ENCODE peak calls at places on chromosomes 1 and 21, in ten cellular contexts. One of them, this sample, is unnamed.

GRCh38 chr1:235399661-235400060 is 32.4 kb downstream of the TBCE start:
- DNase-seq in GM23338: no peak
- DNase-seq in spleen: no peak
- DNase-seq in H1: no peak
- DNase-seq in vagina: no peak
- DNase-seq in breast epithelium: no peak
- DNase-seq in HL-60: no peak
- DNase-seq in stomach: no peak
- DNase-seq in transverse colon: no peak
- DNase-seq in HCT116: no peak
- DNase-seq in this sample: no peak

GRCh38 chr1:226827458-226827857 is 43.0 kb upstream of the PSEN2 start:
- DNase-seq in GM23338: peak
- DNase-seq in spleen: no peak
- DNase-seq in H1: peak
- DNase-seq in vagina: no peak
- DNase-seq in breast epithelium: no peak
- DNase-seq in HL-60: no peak
- DNase-seq in stomach: peak
- DNase-seq in transverse colon: peak
- DNase-seq in HCT116: no peak
- DNase-seq in this sample: peak

GRCh38 chr1:95953005-95953404 is 719.0 kb downstream of the RWDD3 start:
- DNase-seq in GM23338: peak
- DNase-seq in spleen: no peak
- DNase-seq in H1: no peak
- DNase-seq in vagina: no peak
- DNase-seq in breast epithelium: no peak
- DNase-seq in HL-60: no peak
- DNase-seq in stomach: no peak
- DNase-seq in transverse colon: no peak
- DNase-seq in HCT116: peak
- DNase-seq in this sample: no peak

GRCh38 chr1:36562181-36562685 is 79.5 kb upstream of the CSF3R start:
- DNase-seq in GM23338: no peak
- DNase-seq in spleen: no peak
- DNase-seq in H1: no peak
- DNase-seq in vagina: no peak
- DNase-seq in breast epithelium: peak
- DNase-seq in HL-60: no peak
- DNase-seq in stomach: no peak
- DNase-seq in transverse colon: no peak
- DNase-seq in HCT116: no peak
- DNase-seq in this sample: peak

GRCh38 chr1:231544943-231545592 is 16.6 kb downstream of the TSNAX start:
- DNase-seq in GM23338: no peak
- DNase-seq in spleen: no peak
- DNase-seq in H1: no peak
- DNase-seq in vagina: no peak
- DNase-seq in breast epithelium: no peak
- DNase-seq in HL-60: no peak
- DNase-seq in stomach: no peak
- DNase-seq in transverse colon: no peak
- DNase-seq in HCT116: no peak
- DNase-seq in this sample: no peak

GRCh38 chr1:231508497-231508896 is 20.0 kb upstream of the TSNAX start:
- DNase-seq in GM23338: no peak
- DNase-seq in spleen: no peak
- DNase-seq in H1: no peak
- DNase-seq in vagina: no peak
- DNase-seq in breast epithelium: no peak
- DNase-seq in HL-60: no peak
- DNase-seq in stomach: no peak
- DNase-seq in transverse colon: no peak
- DNase-seq in HCT116: no peak
- DNase-seq in this sample: no peak

GRCh38 chr1:76124196-76124595 is 49.6 kb downstream of the ST6GALNAC3 start:
- DNase-seq in GM23338: no peak
- DNase-seq in spleen: no peak
- DNase-seq in H1: no peak
- DNase-seq in vagina: no peak
- DNase-seq in breast epithelium: no peak
- DNase-seq in HL-60: no peak
- DNase-seq in stomach: no peak
- DNase-seq in transverse colon: no peak
- DNase-seq in HCT116: no peak
- DNase-seq in this sample: no peak

GRCh38 chr1:93801471-93801870 is 77.5 kb downstream of the DNTTIP2 start:
- DNase-seq in GM23338: no peak
- DNase-seq in spleen: no peak
- DNase-seq in H1: no peak
- DNase-seq in vagina: no peak
- DNase-seq in breast epithelium: no peak
- DNase-seq in HL-60: no peak
- DNase-seq in stomach: no peak
- DNase-seq in transverse colon: no peak
- DNase-seq in HCT116: no peak
- DNase-seq in this sample: no peak

GRCh38 chr21:36428789-36429671 is 43.8 kb downstream of the CHAF1B start:
- DNase-seq in GM23338: no peak
- DNase-seq in spleen: no peak
- DNase-seq in H1: no peak
- DNase-seq in vagina: no peak
- DNase-seq in breast epithelium: no peak
- DNase-seq in HL-60: no peak
- DNase-seq in stomach: no peak
- DNase-seq in transverse colon: no peak
- DNase-seq in HCT116: no peak
- DNase-seq in this sample: no peak

GRCh38 chr1:42825058-42825851 is 8.1 kb upstream of the SVBP start:
- DNase-seq in GM23338: no peak
- DNase-seq in spleen: no peak
- DNase-seq in H1: peak
- DNase-seq in vagina: no peak
- DNase-seq in breast epithelium: no peak
- DNase-seq in HL-60: no peak
- DNase-seq in stomach: no peak
- DNase-seq in transverse colon: no peak
- DNase-seq in HCT116: no peak
- DNase-seq in this sample: no peak

GRCh38 chr1:62126595-62127290 is 67.9 kb upstream of the L1TD1 start:
- DNase-seq in GM23338: no peak
- DNase-seq in spleen: no peak
- DNase-seq in H1: no peak
- DNase-seq in vagina: no peak
- DNase-seq in breast epithelium: no peak
- DNase-seq in HL-60: no peak
- DNase-seq in stomach: no peak
- DNase-seq in transverse colon: no peak
- DNase-seq in HCT116: no peak
- DNase-seq in this sample: no peak

GRCh38 chr1:5628416-5628815 is 363.8 kb downstream of the NPHP4 start:
- DNase-seq in GM23338: no peak
- DNase-seq in spleen: no peak
- DNase-seq in H1: no peak
- DNase-seq in vagina: peak
- DNase-seq in breast epithelium: no peak
- DNase-seq in HL-60: no peak
- DNase-seq in stomach: no peak
- DNase-seq in transverse colon: no peak
- DNase-seq in HCT116: no peak
- DNase-seq in this sample: no peak

DNA sequence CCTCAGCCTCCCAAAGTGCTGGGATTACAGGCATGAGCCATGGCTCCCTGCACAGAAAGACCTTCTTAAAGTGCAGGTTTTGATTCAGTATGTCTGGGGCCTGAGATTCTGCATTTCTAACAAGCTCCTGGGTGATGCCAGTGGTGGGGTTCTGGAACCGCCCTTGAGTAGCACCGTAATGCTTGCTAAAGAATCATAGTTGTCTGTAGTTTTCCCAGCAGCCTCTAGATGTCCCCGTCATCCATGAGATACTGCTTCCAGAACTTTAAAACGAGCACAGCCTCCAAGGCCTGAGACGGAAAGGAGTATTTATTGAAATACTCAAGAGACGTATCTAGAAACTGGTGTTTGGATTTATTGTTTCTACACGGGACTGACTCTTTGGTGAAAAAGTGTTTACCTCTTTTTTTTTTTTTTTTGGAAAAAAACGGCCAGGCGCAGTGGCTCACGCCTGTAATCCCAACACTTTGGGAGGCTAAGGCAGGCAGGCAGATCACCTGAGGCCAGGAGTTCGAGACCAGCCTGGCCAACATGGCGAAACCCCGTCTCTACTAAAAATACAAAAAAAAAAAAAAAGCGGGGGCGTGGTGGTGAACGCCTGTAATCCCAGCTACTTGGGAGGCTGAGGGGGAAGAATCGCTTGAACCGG is 2.6 kb upstream of the TOR3A start:
- DNase-seq in GM23338: peak
- DNase-seq in spleen: no peak
- DNase-seq in H1: no peak
- DNase-seq in vagina: no peak
- DNase-seq in breast epithelium: no peak
- DNase-seq in HL-60: peak
- DNase-seq in stomach: peak
- DNase-seq in transverse colon: peak
- DNase-seq in HCT116: peak
- DNase-seq in this sample: no peak
- TF ChIP-seq POLR2AphosphoS5 in GM23338: no peak
- TF ChIP-seq POLR2AphosphoS5 in spleen: no peak
- TF ChIP-seq POLR2AphosphoS5 in H1: no peak
- TF ChIP-seq POLR2AphosphoS5 in vagina: no peak
- TF ChIP-seq POLR2AphosphoS5 in breast epithelium: no peak
- TF ChIP-seq POLR2AphosphoS5 in HL-60: no peak
- TF ChIP-seq POLR2AphosphoS5 in stomach: no peak
- TF ChIP-seq POLR2AphosphoS5 in transverse colon: no peak
- TF ChIP-seq POLR2AphosphoS5 in HCT116: no peak
- TF ChIP-seq POLR2AphosphoS5 in this sample: no peak

GRCh38 chr1:209248649-209249279 is 334.8 kb upstream of the CAMK1G start:
- DNase-seq in GM23338: peak
- DNase-seq in spleen: no peak
- DNase-seq in H1: peak
- DNase-seq in vagina: no peak
- DNase-seq in breast epithelium: no peak
- DNase-seq in HL-60: peak
- DNase-seq in stomach: peak
- DNase-seq in transverse colon: peak
- DNase-seq in HCT116: peak
- DNase-seq in this sample: no peak

GRCh38 chr1:209246660-209247059 is 336.9 kb upstream of the CAMK1G start:
- DNase-seq in GM23338: no peak
- DNase-seq in spleen: no peak
- DNase-seq in H1: no peak
- DNase-seq in vagina: no peak
- DNase-seq in breast epithelium: no peak
- DNase-seq in HL-60: no peak
- DNase-seq in stomach: no peak
- DNase-seq in transverse colon: no peak
- DNase-seq in HCT116: no peak
- DNase-seq in this sample: no peak

GRCh38 chr1:209249280-209249670 is 334.2 kb upstream of the CAMK1G start:
- DNase-seq in GM23338: peak
- DNase-seq in spleen: no peak
- DNase-seq in H1: no peak
- DNase-seq in vagina: no peak
- DNase-seq in breast epithelium: no peak
- DNase-seq in HL-60: no peak
- DNase-seq in stomach: no peak
- DNase-seq in transverse colon: no peak
- DNase-seq in HCT116: no peak
- DNase-seq in this sample: no peak

GRCh38 chr1:209249785-209250441 is 333.6 kb upstream of the CAMK1G start:
- DNase-seq in GM23338: no peak
- DNase-seq in spleen: no peak
- DNase-seq in H1: no peak
- DNase-seq in vagina: no peak
- DNase-seq in breast epithelium: no peak
- DNase-seq in HL-60: no peak
- DNase-seq in stomach: no peak
- DNase-seq in transverse colon: no peak
- DNase-seq in HCT116: no peak
- DNase-seq in this sample: no peak

GRCh38 chr1:209250970-209251636 is 332.4 kb upstream of the CAMK1G start:
- DNase-seq in GM23338: no peak
- DNase-seq in spleen: no peak
- DNase-seq in H1: no peak
- DNase-seq in vagina: no peak
- DNase-seq in breast epithelium: no peak
- DNase-seq in HL-60: no peak
- DNase-seq in stomach: no peak
- DNase-seq in transverse colon: no peak
- DNase-seq in HCT116: no peak
- DNase-seq in this sample: no peak
- H3K4me3 ChIP-seq in GM23338: no peak
- H3K4me3 ChIP-seq in spleen: no peak
- H3K4me3 ChIP-seq in H1: no peak
- H3K4me3 ChIP-seq in vagina: no peak
- H3K4me3 ChIP-seq in breast epithelium: no peak
- H3K4me3 ChIP-seq in HL-60: no peak
- H3K4me3 ChIP-seq in stomach: no peak
- H3K4me3 ChIP-seq in transverse colon: no peak
- H3K4me3 ChIP-seq in HCT116: no peak
- H3K4me3 ChIP-seq in this sample: no peak

GRCh38 chr1:23695667-23696066 is 4.1 kb downstream of the RPL11 start:
- DNase-seq in GM23338: no peak
- DNase-seq in spleen: no peak
- DNase-seq in H1: no peak
- DNase-seq in vagina: no peak
- DNase-seq in breast epithelium: no peak
- DNase-seq in HL-60: no peak
- DNase-seq in stomach: no peak
- DNase-seq in transverse colon: no peak
- DNase-seq in HCT116: no peak
- DNase-seq in this sample: no peak
- TF ChIP-seq POLR2AphosphoS5 in GM23338: no peak
- TF ChIP-seq POLR2AphosphoS5 in spleen: no peak
- TF ChIP-seq POLR2AphosphoS5 in H1: peak
- TF ChIP-seq POLR2AphosphoS5 in vagina: no peak
- TF ChIP-seq POLR2AphosphoS5 in breast epithelium: no peak
- TF ChIP-seq POLR2AphosphoS5 in HL-60: no peak
- TF ChIP-seq POLR2AphosphoS5 in stomach: no peak
- TF ChIP-seq POLR2AphosphoS5 in transverse colon: no peak
- TF ChIP-seq POLR2AphosphoS5 in HCT116: no peak
- TF ChIP-seq POLR2AphosphoS5 in this sample: no peak

DNA sequence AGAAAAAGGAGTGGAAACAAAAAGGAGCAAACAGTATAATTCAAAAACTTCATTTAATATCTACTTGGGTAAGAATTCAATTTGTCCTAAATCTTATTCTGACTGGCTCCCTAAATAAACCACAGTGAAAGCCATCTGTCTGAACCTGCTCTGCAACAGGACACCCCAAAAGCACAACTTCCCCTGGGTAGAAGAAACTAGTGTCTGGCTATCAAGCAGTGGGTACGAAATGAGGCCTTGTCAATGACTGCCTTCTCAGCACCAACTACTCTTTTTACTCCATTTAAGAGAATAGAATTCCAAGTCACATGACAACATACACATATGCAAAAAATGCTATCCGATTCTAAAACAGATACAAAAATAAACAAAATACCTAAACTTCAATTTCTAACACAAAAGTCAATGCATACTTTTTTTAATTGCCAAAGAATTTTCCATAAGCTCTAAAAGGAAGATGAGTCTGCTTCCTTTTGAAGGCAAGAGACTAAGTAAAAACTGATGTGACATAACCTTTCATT is 206.8 kb downstream of the SLC45A1 start:
- DNase-seq in GM23338: no peak
- DNase-seq in spleen: no peak
- DNase-seq in H1: no peak
- DNase-seq in vagina: no peak
- DNase-seq in breast epithelium: no peak
- DNase-seq in HL-60: no peak
- DNase-seq in stomach: no peak
- DNase-seq in transverse colon: no peak
- DNase-seq in HCT116: no peak
- DNase-seq in this sample: no peak
- H3K4me3 ChIP-seq in GM23338: no peak
- H3K4me3 ChIP-seq in spleen: no peak
- H3K4me3 ChIP-seq in H1: no peak
- H3K4me3 ChIP-seq in vagina: peak
- H3K4me3 ChIP-seq in breast epithelium: peak
- H3K4me3 ChIP-seq in HL-60: peak
- H3K4me3 ChIP-seq in stomach: peak
- H3K4me3 ChIP-seq in transverse colon: peak
- H3K4me3 ChIP-seq in HCT116: no peak
- H3K4me3 ChIP-seq in this sample: peak